ENCODE peak calls at places on chromosomes 3 and 15, in four cellular contexts. G is GM23248, Z is hepatocyte, F is MG63. W is an unnamed sample. For H3K9me3, the result is how much of the 10 kb centered on the place peaks cover.

GRCh38 chr3:194003128-194004057 is 132.6 kb upstream of the HES1 start:
- DNase-seq in G (peak), F (peak), Z (peak), W (peak)

GRCh38 chr3:184821034-184821433 is 9.1 kb downstream of the VPS8 start:
- DNase-seq in G (no peak), Z (no peak), F (no peak), W (no peak)

GRCh38 chr15:85583404-85584390 is 203.3 kb downstream of the AKAP13 start:
- DNase-seq in Z (no peak), F (no peak), G (no peak), W (peak)

GRCh38 chr3:132386259-132386658 is 31.0 kb upstream of the DNAJC13 start:
- DNase-seq in G (no peak), F (no peak), Z (no peak), W (no peak)

GRCh38 chr3:54028372-54028771 is 94.0 kb upstream of the CACNA2D3 start:
- DNase-seq in F (no peak), G (no peak), Z (no peak), W (no peak)

GRCh38 chr3:161854232-161854771 is 357.7 kb downstream of the OTOL1 start:
- DNase-seq in G (peak), F (peak), Z (peak), W (peak)

GRCh38 chr3:149848238-149848637 is 35.2 kb downstream of the RNF13 start:
- DNase-seq in Z (no peak), G (no peak), F (no peak), W (no peak)

GRCh38 chr3:189239616-189240015 is 67.8 kb downstream of the TPRG1 start:
- DNase-seq in Z (no peak), G (no peak), F (no peak), W (no peak)

GRCh38 chr3:114086356-114086755 is 29.8 kb downstream of the QTRT2 start:
- DNase-seq in F (no peak), G (no peak), Z (no peak), W (no peak)

GRCh38 chr3:47117803-47118364 is 46.0 kb downstream of the SETD2 start:
- DNase-seq in Z (no peak), F (no peak), G (no peak), W (no peak)

GRCh38 chr3:156291269-156292123 is 171.1 kb downstream of the KCNAB1 start:
- DNase-seq in G (peak), F (peak), Z (peak), W (peak)

GRCh38 chr3:187044871-187045552 is 94.3 kb downstream of the RPL39L start:
- DNase-seq in Z (no peak), F (no peak), G (no peak), W (no peak)

GRCh38 chr3:127165036-127165435 is 27.9 kb upstream of the PRR23E start:
- DNase-seq in Z (no peak), G (no peak), F (no peak), W (no peak)

GRCh38 chr3:104903064-104903463 is 463.6 kb upstream of the ALCAM start:
- DNase-seq in G (no peak), Z (no peak), F (no peak), W (no peak)

GRCh38 chr3:30496496-30496966 is 109.9 kb upstream of the TGFBR2 start:
- DNase-seq in G (peak), Z (peak), F (peak), W (no peak)

GRCh38 chr3:194237110-194237509 is 101.2 kb downstream of the HES1 start:
- DNase-seq in Z (no peak), F (no peak), G (no peak), W (no peak)

GRCh38 chr3:180306691-180307090 is 270.0 kb upstream of the PEX5L start:
- DNase-seq in G (peak), F (peak), Z (no peak), W (no peak)

GRCh38 chr15:88624156-88624970 is 3.2 kb downstream of the AEN start:
- DNase-seq in Z (peak), F (no peak), G (peak), W (no peak)

GRCh38 chr3:84685467-84685866 is 273.3 kb upstream of the CADM2 start:
- DNase-seq in G (no peak), F (no peak), Z (no peak), W (no peak)
- H3K9me3 ChIP-seq in G (under half), F (under half), Z (under half), W (under half)

DNA sequence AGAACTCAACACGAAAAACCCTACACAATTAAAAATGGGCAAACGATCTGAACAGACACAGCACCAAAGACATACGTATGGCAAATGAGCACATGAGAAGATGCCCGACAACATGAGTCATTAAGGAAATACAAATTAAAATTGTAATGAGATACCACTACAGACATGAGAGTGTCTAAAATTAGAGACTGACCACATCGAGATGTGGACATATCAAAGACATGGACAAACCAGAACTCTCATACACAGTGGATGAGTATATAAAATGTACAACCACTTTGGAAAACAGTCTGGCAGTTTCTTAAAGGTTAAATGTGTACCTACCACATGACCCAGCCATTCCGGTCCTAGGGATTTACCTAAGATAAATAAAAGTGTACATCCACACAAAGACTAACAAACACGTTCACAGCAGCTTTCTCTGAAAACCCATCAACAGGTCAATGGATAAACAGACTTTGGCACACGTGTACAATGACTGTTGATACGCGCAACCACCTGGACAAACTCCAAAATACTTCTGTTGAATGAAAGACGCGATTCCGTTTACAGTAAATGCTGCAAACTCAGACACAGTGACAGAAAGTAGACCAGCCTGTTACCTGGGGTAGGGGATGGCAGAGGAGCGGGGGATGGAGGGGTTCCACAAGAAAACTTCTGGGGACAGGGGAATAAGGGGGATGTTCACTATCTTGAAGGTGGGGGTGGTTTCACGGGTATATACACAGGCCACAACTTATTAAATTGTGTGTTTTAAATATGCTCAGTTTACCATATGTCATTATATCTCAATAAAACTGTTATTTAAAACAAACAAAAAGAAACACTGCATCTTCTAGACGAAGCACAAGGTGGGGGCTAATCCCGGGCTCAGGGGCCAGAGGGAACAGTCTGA is 2.1 kb downstream of the TNK2 start:
- DNase-seq in G (peak), F (no peak), Z (peak), W (no peak)
- H3K4me3 ChIP-seq in G (no peak), F (peak), Z (no peak), W (no peak)

GRCh38 chr3:75863878-75864277 is 78.5 kb upstream of the ZNF717 start:
- DNase-seq in Z (no peak), G (no peak), F (no peak), W (no peak)
- H3K9me3 ChIP-seq in Z (under half), G (under half), F (under half), W (under half)

GRCh38 chr15:80549712-80550111 is 145.4 kb upstream of the ABHD17C start:
- DNase-seq in G (peak), Z (no peak), F (no peak), W (no peak)

GRCh38 chr15:80550219-80550909 is 144.7 kb upstream of the ABHD17C start:
- DNase-seq in F (no peak), Z (peak), G (peak), W (no peak)

GRCh38 chr15:80550910-80551265 is 144.2 kb upstream of the ABHD17C start:
- DNase-seq in F (peak), G (peak), Z (no peak), W (no peak)

GRCh38 chr15:80547264-80547663 is 143.1 kb downstream of the ARNT2 start:
- DNase-seq in F (no peak), G (no peak), Z (no peak), W (no peak)

DNA sequence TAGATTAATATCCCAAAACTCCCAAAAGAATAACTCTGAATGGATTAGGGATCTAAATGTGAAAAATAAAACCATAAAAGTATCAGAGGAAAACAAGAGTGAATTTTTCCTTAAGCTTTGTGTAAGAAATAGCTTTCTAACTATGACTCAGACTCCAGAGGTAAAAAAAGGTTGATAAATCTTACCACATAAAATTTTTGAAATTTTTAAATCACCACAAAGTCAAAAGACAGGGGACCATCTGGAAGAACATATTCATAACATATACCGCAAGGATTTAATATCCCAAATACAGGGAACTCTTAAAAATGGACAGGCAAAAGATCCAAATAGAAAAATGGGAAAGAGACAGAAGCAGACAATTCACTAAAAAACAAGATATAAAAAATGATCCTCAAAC is 145.0 kb downstream of the ARNT2 start:
- DNase-seq in G (peak), F (no peak), Z (no peak), W (no peak)
- H3K4me3 ChIP-seq in G (peak), F (no peak), Z (no peak), W (no peak)

GRCh38 chr3:67700596-67700995 is 46.2 kb upstream of the SUCLG2 start:
- DNase-seq in Z (no peak), G (no peak), F (no peak), W (no peak)
- H3K9me3 ChIP-seq in Z (under half), G (under half), F (under half), W (under half)

DNA sequence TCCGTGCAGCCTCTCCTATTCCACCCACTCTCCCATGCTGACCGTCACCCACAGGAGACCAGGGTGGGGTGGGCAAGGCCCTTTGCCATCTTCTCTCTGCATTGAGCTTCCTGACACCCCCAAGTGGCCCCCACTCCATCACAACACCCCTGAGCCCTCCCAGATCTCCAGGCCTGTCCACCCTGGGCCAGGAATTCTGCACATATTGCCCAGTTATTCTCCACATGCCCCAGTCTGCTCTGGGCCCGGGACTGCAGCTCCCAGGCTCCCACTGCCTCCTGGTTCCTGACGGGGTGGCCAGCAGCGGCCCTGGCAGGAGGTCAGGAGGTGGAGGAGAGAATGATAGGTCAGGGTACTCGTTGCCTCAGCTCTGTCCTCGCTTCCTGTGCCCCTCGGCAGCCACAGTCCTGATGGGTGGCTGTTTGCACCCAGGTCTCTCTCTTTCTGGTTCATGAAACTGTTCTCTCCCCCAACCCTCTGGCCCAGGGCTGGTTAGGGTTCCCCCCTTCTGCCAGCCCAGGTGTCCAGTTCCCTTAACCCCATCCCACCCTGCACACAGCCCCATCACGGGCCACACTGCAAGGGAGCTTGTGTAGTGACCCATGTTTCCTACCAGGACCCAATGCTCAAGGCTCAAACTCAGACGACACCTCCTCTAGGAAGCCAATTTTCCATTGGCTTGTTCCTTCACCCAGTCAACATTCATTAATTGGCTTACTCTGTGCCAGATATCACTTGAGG is 47.3 kb downstream of the IQSEC1 start:
- DNase-seq in F (no peak), Z (no peak), G (no peak), W (no peak)
- H3K4me3 ChIP-seq in F (no peak), Z (no peak), G (no peak), W (no peak)

DNA sequence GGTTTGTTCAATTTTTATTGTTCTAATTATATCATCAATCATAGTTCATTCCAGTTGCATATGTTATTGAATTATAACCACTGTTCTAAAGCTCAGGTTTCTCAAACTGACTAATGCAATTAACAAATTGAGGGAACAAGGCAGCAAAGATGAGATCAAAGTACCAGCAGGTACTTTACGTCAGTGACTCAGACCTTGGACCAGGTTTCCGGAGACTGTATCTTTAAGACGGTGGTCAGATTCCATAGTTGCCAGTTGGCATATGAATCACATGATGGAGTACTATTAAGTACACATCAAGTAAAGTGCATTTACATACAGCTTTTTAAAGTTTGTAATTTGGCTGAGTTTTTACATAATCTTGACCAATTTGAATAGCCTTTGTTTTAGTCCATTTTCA is 583.6 kb upstream of the ROBO2 start:
- DNase-seq in F (no peak), G (no peak), Z (no peak), W (no peak)
- H3K9me3 ChIP-seq in F (under half), G (under half), Z (under half), W (under half)

DNA sequence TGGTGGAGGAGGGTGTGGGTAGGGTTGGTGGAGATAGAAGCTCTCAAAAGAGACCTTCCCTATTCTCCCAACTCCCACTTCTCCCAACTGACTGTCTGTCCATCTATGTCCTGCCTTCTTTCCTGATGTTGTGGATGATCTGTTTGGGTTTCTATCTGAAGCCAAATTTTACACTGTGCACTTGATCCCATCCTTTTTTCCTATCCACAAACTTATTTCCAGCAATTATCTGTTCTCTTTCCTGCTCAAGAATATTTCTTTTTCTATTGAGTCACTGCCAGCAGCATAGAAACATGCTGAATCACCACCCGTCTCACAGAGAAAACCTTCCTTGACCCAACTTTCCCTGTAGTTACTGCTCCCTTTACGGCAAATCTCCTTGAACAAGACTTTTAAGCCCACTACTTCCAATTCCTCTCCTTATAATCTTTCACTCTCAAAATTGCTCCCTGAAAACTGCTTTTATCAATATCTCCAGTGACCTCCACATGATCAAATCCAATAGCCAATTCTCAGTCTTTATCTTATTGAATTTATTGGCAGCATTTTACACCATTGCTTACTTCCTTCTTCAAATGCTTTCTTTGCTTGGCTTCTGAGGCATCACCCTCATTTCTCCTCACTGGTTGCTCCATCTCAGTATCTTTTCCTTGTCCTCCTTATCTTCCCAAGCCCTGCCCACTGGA is 141.2 kb upstream of the SLC7A14 start:
- DNase-seq in G (peak), F (peak), Z (no peak), W (no peak)
- H3K4me3 ChIP-seq in G (peak), F (no peak), Z (no peak), W (no peak)

W was measured in WERI-Rb-1.